ENCODE peak calls at places on chromosomes 12 and 14, in seven cellular contexts. X is prostate gland, C is endothelial cell of umbilical vein, R is fibroblast of the aortic adventitia, V is tibial artery, S is Peyer's patch, U is hepatocyte. J is an unnamed sample.
A peak's percentile ranks its signal among the peaks of the same experiment; 100 is the strongest.

GRCh38 chr12:57236925-57237652 is 7.6 kb downstream of the SHMT2 start:
- DNase-seq in C (no peak), S (no peak), X (no peak), V (no peak), R (peak; percentile 66), U (no peak), J (no peak)

GRCh38 chr14:50060871-50061663 is 55.3 kb downstream of the VCPKMT start:
- DNase-seq in S (peak; percentile 61), R (peak; percentile 96), V (peak; percentile 82), C (peak; percentile 82), X (peak; percentile 72), U (peak; percentile 81), J (peak; percentile 95)

GRCh38 chr14:73935666-73936065 is 14.2 kb downstream of the FAM161B start:
- DNase-seq in R (peak; percentile 11), X (no peak), V (no peak), C (peak; percentile 30), S (no peak), U (no peak), J (peak; percentile 45)

GRCh38 chr12:7289743-7290142 is 14.1 kb upstream of the ACSM4 start:
- DNase-seq in R (no peak), C (no peak), V (no peak), U (no peak), X (no peak), S (no peak), J (peak; percentile 3)

GRCh38 chr12:8912910-8913309 is 1.4 kb upstream of the PHC1 start:
- DNase-seq in U (peak; percentile 24), X (peak; percentile 75), C (no peak), S (no peak), V (no peak), R (no peak), J (no peak)

GRCh38 chr14:50830932-50831703 is at the start of gene NIN:
- DNase-seq in U (peak; percentile 92), S (peak; percentile 88), C (peak; percentile 71), R (peak; percentile 63), X (peak; percentile 60), V (peak; percentile 77), J (peak; percentile 81)

GRCh38 chr12:81627336-81628189 is 131.6 kb downstream of the PPFIA2 start:
- DNase-seq in U (peak; percentile 65), S (no peak), X (peak; percentile 11), R (peak; percentile 66), V (no peak), C (peak; percentile 47), J (peak; percentile 79)

GRCh38 chr14:62694075-62694474 is 351.2 kb downstream of the KCNH5 start:
- DNase-seq in X (no peak), C (no peak), U (peak; percentile 56), S (no peak), R (peak; percentile 83), V (no peak), J (peak; percentile 89)

GRCh38 chr14:34027130-34027989 is 76.5 kb upstream of the EGLN3 start:
- DNase-seq in V (no peak), R (no peak), S (no peak), U (no peak), X (no peak), C (no peak), J (no peak)

GRCh38 chr14:77055981-77056380 is 27.5 kb upstream of the IRF2BPL start:
- DNase-seq in R (no peak), V (no peak), C (no peak), S (no peak), U (no peak), X (no peak), J (no peak)

GRCh38 chr14:95557291-95557690 is 22.4 kb downstream of the GLRX5 start:
- DNase-seq in R (no peak), V (no peak), X (no peak), S (no peak), C (no peak), U (no peak), J (no peak)

GRCh38 chr12:94769746-94770396 is 119.5 kb upstream of the TMCC3 start:
- DNase-seq in S (no peak), V (no peak), X (no peak), C (no peak), U (no peak), R (no peak), J (no peak)

GRCh38 chr14:73259837-73260236 is 22.5 kb downstream of the PAPLN start:
- DNase-seq in U (no peak), X (no peak), C (no peak), R (no peak), V (no peak), S (peak; percentile 24), J (no peak)

GRCh38 chr12:132673288-132674179 is 13.6 kb downstream of the POLE start:
- DNase-seq in U (no peak), S (no peak), X (no peak), R (no peak), V (no peak), C (no peak), J (no peak)

DNA sequence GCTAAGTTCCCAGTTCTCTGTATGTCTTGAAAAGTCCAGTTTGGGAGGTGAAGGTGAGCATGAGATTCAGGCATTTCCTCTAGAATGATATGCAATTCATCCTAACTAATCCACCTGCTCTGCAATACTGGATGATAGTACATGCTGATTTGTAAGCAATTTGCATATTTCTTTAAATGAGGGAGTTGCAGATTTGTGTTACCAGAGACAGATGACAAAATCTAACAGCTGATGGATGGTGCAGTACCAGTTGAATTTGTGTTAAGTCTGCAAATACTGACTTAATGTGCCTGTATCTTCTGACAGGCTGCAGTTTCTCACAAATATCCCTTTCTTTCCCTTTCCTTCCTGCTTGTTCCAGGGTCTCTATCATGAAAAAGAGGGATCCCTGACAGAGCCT is 76.4 kb upstream of the MBIP start:
- DNase-seq in C (no peak), X (no peak), U (no peak), S (no peak), R (no peak), V (no peak), J (no peak)
- H3K4me3 ChIP-seq in C (no peak overlapping the region), X (no peak overlapping the region), U (no peak overlapping the region), S (no peak overlapping the region), R (no peak overlapping the region), V (no peak overlapping the region), J (no peak overlapping the region)

DNA sequence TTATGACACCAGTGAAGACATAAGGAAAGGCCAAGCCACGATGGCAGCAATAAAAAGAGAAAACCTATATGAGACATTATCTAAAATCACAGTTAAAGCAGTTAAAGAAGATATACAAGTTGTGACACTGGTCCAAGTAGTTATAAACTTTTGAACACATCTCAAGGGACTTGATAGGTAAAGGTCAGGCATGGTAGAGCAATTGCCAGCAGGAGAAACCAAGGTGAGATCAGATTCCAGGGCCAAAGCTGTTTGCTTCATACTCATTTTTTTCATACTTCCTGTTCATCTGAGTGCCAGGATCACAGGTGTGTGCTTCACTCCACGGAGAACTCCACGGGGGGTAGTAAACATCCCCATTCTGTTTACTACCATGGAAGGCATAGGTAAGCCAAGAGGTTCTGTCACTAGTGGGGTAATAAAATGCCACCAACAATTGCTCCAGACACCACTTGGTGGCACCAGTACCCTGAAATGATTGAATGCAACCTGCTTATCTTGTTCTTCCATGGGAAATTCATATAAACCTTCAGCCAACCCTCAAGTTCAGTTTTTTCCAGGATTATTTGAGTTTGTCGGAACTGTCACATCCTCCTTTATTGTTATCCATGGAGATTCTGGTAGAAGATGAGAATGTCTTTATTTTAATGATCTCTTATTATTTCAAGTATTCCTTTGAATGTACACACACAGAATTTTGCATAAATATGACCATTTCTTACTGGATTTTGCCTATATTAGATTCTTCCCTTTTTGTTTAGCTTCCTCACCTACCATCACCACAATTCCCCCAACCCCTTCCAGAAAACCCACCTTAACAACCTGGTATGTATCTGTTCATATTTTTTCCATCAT is 59.2 kb upstream of the TSPAN8 start:
- DNase-seq in S (peak; percentile 72), U (peak; percentile 41), R (peak; percentile 79), C (peak; percentile 34), V (no peak), X (peak; percentile 24), J (peak; percentile 60)
- TF ChIP-seq CTCF in S (peak; percentile 86), U (peak; percentile 58), R (peak; percentile 67), C (no peak), V (peak; percentile 60), X (peak; percentile 39), J (peak; percentile 60)

GRCh38 chr14:100653409-100653808 is 66.2 kb upstream of the BEGAIN start:
- DNase-seq in R (no peak), S (peak; percentile 61), U (no peak), X (no peak), V (no peak), C (no peak), J (no peak)

GRCh38 chr14:100651999-100652508 is 64.8 kb upstream of the BEGAIN start:
- DNase-seq in R (peak; percentile 62), V (no peak), C (no peak), S (no peak), X (no peak), U (no peak), J (peak; percentile 49)

GRCh38 chr14:100652739-100653138 is 65.5 kb upstream of the BEGAIN start:
- DNase-seq in S (no peak), U (no peak), V (no peak), R (no peak), X (no peak), C (no peak), J (no peak)

GRCh38 chr14:100654814-100655795 is 67.9 kb upstream of the BEGAIN start:
- DNase-seq in C (no peak), V (no peak), U (peak; percentile 78), S (peak; percentile 72), R (no peak), X (no peak), J (no peak)

DNA sequence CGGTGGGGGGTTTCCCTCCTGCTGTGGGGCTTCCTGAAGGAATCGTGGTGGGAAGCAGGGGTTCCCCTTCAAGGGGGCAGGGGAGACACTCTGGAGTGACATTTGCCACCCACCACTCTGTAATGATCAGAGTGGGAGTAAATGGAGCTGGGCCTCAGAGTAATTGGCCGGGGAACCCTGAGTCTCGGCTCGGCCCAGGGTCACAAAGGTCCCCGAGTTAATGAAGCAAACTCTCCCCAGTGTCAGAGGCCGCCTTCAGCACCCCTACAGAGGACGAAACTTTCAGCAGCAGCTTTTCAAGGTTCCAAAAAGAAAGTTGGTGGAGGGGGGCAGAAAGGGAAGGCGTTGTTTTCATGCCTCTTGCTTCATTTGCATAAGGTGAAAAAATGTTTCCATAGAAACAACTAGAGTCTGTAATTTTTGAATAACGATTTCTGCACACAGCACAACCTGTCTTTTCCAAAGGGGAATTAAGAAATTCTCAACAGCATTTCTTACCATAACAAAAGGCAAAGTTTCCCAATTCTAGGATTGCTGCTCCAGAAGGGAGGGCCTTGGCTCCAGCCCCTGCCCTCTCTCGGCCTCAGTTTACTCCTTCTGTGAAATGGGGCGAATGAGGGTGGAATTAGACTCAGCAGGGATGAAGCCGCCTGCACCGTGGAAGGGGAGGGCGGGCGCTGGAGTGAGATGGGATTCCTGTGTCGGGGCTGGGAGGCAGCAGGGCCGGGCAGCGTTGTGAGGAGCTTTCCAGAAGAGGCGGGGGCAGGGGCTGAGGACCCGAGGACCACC is 67.0 kb upstream of the BEGAIN start:
- DNase-seq in V (no peak), C (no peak), U (no peak), X (no peak), S (no peak), R (no peak), J (no peak)
- H3K4me3 ChIP-seq in V (no peak overlapping the region), C (no peak overlapping the region), U (peak overlapping the region; percentile 26), X (no peak overlapping the region), S (peak overlapping the region; percentile 31), R (no peak overlapping the region), J (no peak overlapping the region)

GRCh38 chr12:62998454-62998853 is 63.5 kb upstream of the PPM1H start:
- DNase-seq in X (no peak), V (no peak), S (no peak), C (no peak), U (no peak), R (no peak), J (no peak)

GRCh38 chr12:62995097-62995496 is 60.1 kb upstream of the PPM1H start:
- DNase-seq in V (no peak), X (no peak), S (no peak), C (no peak), R (no peak), U (no peak), J (no peak)
- TF ChIP-seq CTCF in V (no peak), X (no peak), S (no peak), C (no peak), R (no peak), U (no peak), J (no peak)

J was measured in choroid plexus epithelial cell.